ENCODE peak calls at places on chromosomes 11 and 22, in five cellular contexts. D is fibroblast of pulmonary artery, F is neural progenitor cell, Z is fibroblast of villous mesenchyme, W is lung. M is an unnamed sample.
A peak's percentile ranks its signal among the peaks of the same experiment; 100 is the strongest.

GRCh38 chr11:1817511-1817910 is 17.3 kb upstream of the SYT8 start:
- DNase-seq in F (no peak), W (no peak), D (no peak), Z (no peak), M (no peak)

GRCh38 chr11:84249344-84250135 is 963.4 kb upstream of the CCDC90B start:
- DNase-seq in Z (no peak), F (no peak), W (no peak), D (no peak), M (no peak)

GRCh38 chr11:89922195-89922660 is at the start of gene TRIM49D1:
- DNase-seq in F (no peak), W (peak; percentile 16), Z (no peak), D (no peak), M (no peak)

GRCh38 chr11:124865902-124866851 is 945 bp downstream of the ROBO3 start:
- DNase-seq in F (peak; percentile 83), D (peak; percentile 35), W (no peak), Z (peak; percentile 37), M (peak; percentile 47)

GRCh38 chr22:42294034-42294985 is 23.9 kb upstream of the TCF20 start:
- DNase-seq in Z (peak; percentile 55), D (peak; percentile 67), F (peak; percentile 93), W (no peak), M (peak; percentile 77)

GRCh38 chr11:11514246-11514645 is 107.6 kb downstream of the GALNT18 start:
- DNase-seq in D (no peak), W (no peak), Z (no peak), F (peak; percentile 26), M (no peak)

GRCh38 chr22:46055851-46056168 is 78.8 kb upstream of the WNT7B start:
- DNase-seq in W (no peak), D (no peak), F (no peak), Z (no peak), M (no peak)

GRCh38 chr11:64794526-64794925 is 8.5 kb downstream of the MAP4K2 start:
- DNase-seq in D (no peak), W (no peak), Z (no peak), F (no peak), M (no peak)

GRCh38 chr11:107858217-107859070 is at the start of gene SLC35F2:
- DNase-seq in Z (peak; percentile 39), W (peak; percentile 66), D (peak; percentile 61), F (peak; percentile 89), M (peak; percentile 84)

GRCh38 chr11:111540114-111540920 is at the start of gene LAYN:
- DNase-seq in F (peak; percentile 72), D (peak; percentile 35), W (no peak), Z (peak; percentile 34), M (peak; percentile 22)

GRCh38 chr11:47477323-47477722 is 28.4 kb upstream of the RAPSN start:
- DNase-seq in D (peak; percentile 50), W (no peak), F (no peak), Z (no peak), M (no peak)

GRCh38 chr11:131904756-131905155 is 534.3 kb downstream of the NTM start:
- DNase-seq in W (no peak), Z (no peak), D (no peak), F (peak; percentile 30), M (no peak)

GRCh38 chr11:19644316-19644715 is 68.3 kb upstream of the NAV2 start:
- DNase-seq in W (no peak), F (no peak), D (no peak), Z (no peak), M (no peak)

GRCh38 chr11:33257160-33257896 is at the start of gene HIPK3:
- DNase-seq in W (peak; percentile 84), Z (peak; percentile 76), F (peak; percentile 94), D (peak; percentile 75), M (peak; percentile 83)

GRCh38 chr11:119709638-119710346 is 19.2 kb downstream of the NECTIN1 start:
- DNase-seq in D (peak; percentile 56), Z (peak; percentile 61), W (no peak), F (peak; percentile 95), M (no peak)

GRCh38 chr11:48182860-48183526 is 33.6 kb upstream of the OR4B1 start:
- DNase-seq in F (no peak), D (no peak), W (no peak), Z (no peak), M (no peak)

GRCh38 chr11:113505541-113506375 is 30.6 kb upstream of the DRD2 start:
- DNase-seq in D (peak; percentile 90), Z (no peak), W (no peak), F (peak; percentile 33), M (no peak)

GRCh38 chr11:3049430-3050243 is 7.6 kb downstream of the CARS1 start:
- DNase-seq in D (peak; percentile 94), Z (peak; percentile 97), F (no peak), W (peak; percentile 59), M (peak; percentile 60)

GRCh38 chr22:47092896-47093311 is 330.5 kb downstream of the TBC1D22A start:
- DNase-seq in Z (peak; percentile 84), D (peak; percentile 74), W (no peak), F (no peak), M (no peak)

GRCh38 chr11:59200421-59200746 is 12.3 kb downstream of the MPEG1 start:
- DNase-seq in Z (no peak), D (no peak), W (no peak), F (no peak), M (no peak)

GRCh38 chr11:66022401-66023185 is 3.7 kb downstream of the CATSPER1 start:
- DNase-seq in D (peak; percentile 62), F (peak; percentile 90), Z (peak; percentile 53), W (peak; percentile 67), M (peak; percentile 73)

GRCh38 chr11:94219771-94220170 is 84.6 kb upstream of the IZUMO1R start:
- DNase-seq in Z (no peak), W (no peak), F (no peak), D (no peak), M (no peak)

GRCh38 chr11:35045219-35045819 is 93.7 kb upstream of the CD44 start:
- DNase-seq in D (no peak), Z (no peak), F (no peak), W (peak; percentile 63), M (no peak)

GRCh38 chr22:49964136-49964492 is 3.5 kb downstream of the PIM3 start:
- DNase-seq in F (no peak), D (no peak), Z (no peak), W (peak; percentile 30), M (no peak)

GRCh38 chr11:69583068-69583467 is 57.9 kb upstream of the CCND1 start:
- DNase-seq in W (no peak), F (no peak), D (no peak), Z (no peak), M (no peak)

GRCh38 chr11:69584160-69584559 is 56.8 kb upstream of the CCND1 start:
- DNase-seq in Z (no peak), F (no peak), D (no peak), W (no peak), M (no peak)

GRCh38 chr11:69585385-69585784 is 55.6 kb upstream of the CCND1 start:
- DNase-seq in Z (no peak), W (no peak), F (no peak), D (no peak), M (no peak)

GRCh38 chr11:69588270-69588669 is 52.7 kb upstream of the CCND1 start:
- DNase-seq in W (no peak), F (no peak), Z (peak; percentile 35), D (peak; percentile 65), M (no peak)

GRCh38 chr11:69587454-69588081 is 53.4 kb upstream of the CCND1 start:
- DNase-seq in Z (peak; percentile 29), W (no peak), D (peak; percentile 39), F (no peak), M (no peak)
- TF ChIP-seq CTCF in Z (no peak), W (no peak), D (no peak), F (no peak), M (no peak)

GRCh38 chr11:60912223-60912850 is 1.6 kb upstream of the TMEM109 start:
- DNase-seq in Z (no peak), F (peak; percentile 69), D (no peak), W (no peak), M (no peak)

GRCh38 chr11:60914620-60915249 is 777 bp downstream of the TMEM109 start:
- DNase-seq in D (peak; percentile 26), W (no peak), F (peak; percentile 60), Z (peak; percentile 20), M (peak; percentile 52)

GRCh38 chr11:60912851-60913550 is 957 bp upstream of the TMEM109 start:
- DNase-seq in Z (no peak), F (peak; percentile 20), W (no peak), D (no peak), M (no peak)

GRCh38 chr11:60915250-60915914 is 1.4 kb downstream of the TMEM109 start:
- DNase-seq in F (peak; percentile 94), Z (peak; percentile 48), W (peak; percentile 65), D (peak; percentile 56), M (peak; percentile 72)

GRCh38 chr11:60913793-60914619 is at the start of gene TMEM109:
- DNase-seq in F (peak; percentile 97), D (peak; percentile 92), W (peak; percentile 87), Z (peak; percentile 87), M (peak; percentile 91)
- TF ChIP-seq CTCF in F (peak; percentile 5), D (no peak), W (no peak), Z (no peak), M (no peak)

DNA sequence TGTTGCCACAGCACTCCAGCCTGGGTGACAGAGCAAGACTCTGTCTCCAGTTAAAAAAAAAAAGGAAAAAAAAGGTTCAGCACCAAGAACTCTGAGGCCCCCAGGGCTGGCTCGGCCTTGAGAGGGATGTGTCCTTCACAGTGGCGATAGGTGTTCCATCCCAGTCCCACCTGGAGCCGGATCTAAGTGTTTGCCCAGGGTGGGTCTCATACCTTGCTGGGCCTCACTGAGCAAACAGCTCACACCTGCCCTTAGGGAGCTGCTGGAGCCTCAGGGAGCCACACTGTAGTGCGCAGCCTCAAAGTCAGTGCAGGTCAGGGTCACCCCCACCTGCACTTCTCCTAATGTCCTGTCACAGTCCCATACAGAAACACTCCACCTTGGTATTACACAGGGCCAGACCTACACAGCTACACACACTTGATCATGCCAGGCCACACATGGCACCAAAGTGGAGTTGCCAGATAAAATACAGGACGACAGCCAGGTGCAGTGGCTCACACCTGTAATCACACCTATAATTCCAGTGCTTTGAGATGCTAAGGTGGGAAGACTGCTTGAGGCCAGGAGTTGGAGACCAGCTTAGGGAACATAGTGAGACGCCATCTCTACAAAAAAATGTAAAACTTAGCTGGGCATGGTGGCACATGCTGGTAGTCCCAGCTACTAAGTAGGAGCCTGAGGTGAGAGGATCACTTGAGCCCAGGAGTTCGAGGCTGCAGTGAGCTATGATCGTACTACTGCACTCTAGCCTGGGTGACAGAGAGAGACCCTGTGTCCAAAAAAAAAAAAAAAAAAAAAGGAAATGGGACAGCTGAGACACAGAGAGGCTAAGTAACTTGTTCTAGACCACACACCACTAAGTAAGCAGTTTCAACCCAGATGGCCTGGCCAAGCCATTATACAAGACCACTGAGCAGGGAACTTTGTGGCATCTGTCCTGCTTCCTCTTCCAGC is 7.3 kb downstream of the STARD10 start:
- DNase-seq in D (no peak), Z (no peak), F (peak; percentile 0), W (peak; percentile 79), M (peak; percentile 92)
- TF ChIP-seq CTCF in D (no peak), Z (no peak), F (no peak), W (no peak), M (no peak)

GRCh38 chr11:45288395-45288794 is 2.3 kb upstream of the SYT13 start:
- DNase-seq in W (no peak), D (no peak), Z (no peak), F (no peak), M (no peak)

GRCh38 chr11:45294499-45294898 is 8.4 kb upstream of the SYT13 start:
- DNase-seq in F (no peak), W (no peak), D (no peak), Z (no peak), M (no peak)

GRCh38 chr11:45287316-45287903 is 1.3 kb upstream of the SYT13 start:
- DNase-seq in Z (no peak), D (no peak), W (no peak), F (no peak), M (no peak)

GRCh38 chr11:45289369-45289768 is 3.2 kb upstream of the SYT13 start:
- DNase-seq in F (no peak), Z (peak; percentile 20), W (no peak), D (peak; percentile 57), M (no peak)

GRCh38 chr11:45290586-45290985 is 4.4 kb upstream of the SYT13 start:
- DNase-seq in D (no peak), W (no peak), Z (no peak), F (no peak), M (no peak)
- TF ChIP-seq CTCF in D (no peak), W (no peak), Z (no peak), F (no peak), M (no peak)